ENCODE peak calls at places on chromosomes 12 and 14, in eight cellular contexts. V is stimulated activated CD8-positive, alpha-beta memory T cell treated with anti-CD3 and anti-CD28 coated beads, Interleukin-4, amount 100 ng/mL, for 4 hours; E is AG08395; U is SK-MEL-5; B is fibroblast of the conjunctiva; O is body of pancreas; S is skeletal muscle cell; T is fibroblast of lung. X is an unnamed sample.

GRCh38 chr12:124976999-124977398 is 11.9 kb downstream of the DHX37 start:
- DNase-seq in S (no peak), O (no peak), B (no peak), U (no peak), V (no peak), T (no peak), E (no peak), X (no peak)

GRCh38 chr14:96666088-96666487 is 131.1 kb upstream of the VRK1 start:
- DNase-seq in V (no peak), S (no peak), U (peak), O (no peak), B (no peak), T (no peak), E (no peak), X (no peak)

GRCh38 chr12:6838854-6839253 is 1.9 kb upstream of the GNB3 start:
- DNase-seq in S (no peak), V (no peak), E (no peak), U (no peak), O (no peak), T (no peak), B (no peak), X (no peak)

GRCh38 chr12:124828264-124829007 is 35.2 kb downstream of the SCARB1 start:
- DNase-seq in V (no peak), S (no peak), O (peak), U (no peak), B (peak), E (peak), T (no peak), X (no peak)

GRCh38 chr14:21070610-21071224 is 613 bp downstream of the ARHGEF40 start:
- DNase-seq in T (peak), U (no peak), S (no peak), E (peak), B (no peak), V (no peak), O (peak), X (peak)

GRCh38 chr14:87874676-87875075 is 118.3 kb downstream of the GALC start:
- DNase-seq in O (no peak), U (no peak), T (no peak), B (no peak), S (no peak), E (no peak), V (no peak), X (no peak)

GRCh38 chr14:105105158-105105557 is 39.9 kb upstream of the GPR132 start:
- DNase-seq in T (no peak), E (no peak), U (no peak), V (no peak), S (no peak), B (no peak), O (no peak), X (no peak)

GRCh38 chr14:27528328-27528727 is 930.5 kb upstream of the NOVA1 start:
- DNase-seq in U (peak), T (peak), B (peak), E (no peak), S (peak), O (no peak), V (no peak), X (peak)

GRCh38 chr14:81436296-81437138 is 36.4 kb upstream of the STON2 start:
- DNase-seq in E (peak), V (no peak), B (peak), T (peak), S (peak), O (peak), U (peak), X (peak)

X was measured in endothelial cell of umbilical vein.